ENCODE peak calls at places on chromosomes 2 and 18, in four cellular contexts. R, G, N and F are unnamed samples.

GRCh38 chr2:70947556-70948184 is 12.0 kb downstream of the ATP6V1B1 start:
- DNase-seq in N (no peak), R (peak; percentile 12), G (no peak), F (no peak)

GRCh38 chr2:35365859-35366258 is 989.7 kb upstream of the CRIM1 start:
- DNase-seq in R (no peak), N (no peak), G (no peak), F (no peak)

GRCh38 chr18:3151379-3152264 is 68.1 kb downstream of the MYOM1 start:
- DNase-seq in G (peak; percentile 63), R (no peak), N (no peak), F (no peak)

GRCh38 chr18:2325308-2325849 is 245.9 kb downstream of the METTL4 start:
- DNase-seq in G (peak; percentile 76), N (no peak), R (no peak), F (no peak)

GRCh38 chr18:67705748-67706147 is 189.2 kb upstream of the DSEL start:
- DNase-seq in N (no peak), G (no peak), R (no peak), F (no peak)

GRCh38 chr2:171923206-171923605 is 945 bp downstream of the HAT1 start:
- DNase-seq in G (no peak), R (peak; percentile 34), N (no peak), F (no peak)

GRCh38 chr2:1793001-1793867 is 48.9 kb upstream of the PXDN start:
- DNase-seq in R (no peak), G (no peak), N (peak; percentile 52), F (no peak)

GRCh38 chr2:219612605-219613286 is 14.7 kb upstream of the SLC4A3 start:
- DNase-seq in N (peak; percentile 54), R (no peak), G (no peak), F (no peak)

GRCh38 chr2:222169346-222169745 is 129.5 kb downstream of the PAX3 start:
- DNase-seq in G (no peak), N (no peak), R (no peak), F (no peak)

GRCh38 chr18:23453657-23454011 is 547 bp downstream of the RIOK3 start:
- DNase-seq in G (no peak), N (no peak), R (no peak), F (no peak)

GRCh38 chr2:23293063-23293462 is 91.9 kb upstream of the KLHL29 start:
- DNase-seq in R (peak; percentile 52), N (no peak), G (no peak), F (no peak)

GRCh38 chr2:80396276-80396675 is 91.7 kb upstream of the LRRTM1 start:
- DNase-seq in G (no peak), N (no peak), R (no peak), F (no peak)

GRCh38 chr2:30373881-30374302 is 73.2 kb upstream of the LCLAT1 start:
- DNase-seq in N (no peak), R (no peak), G (no peak), F (no peak)

GRCh38 chr2:99200232-99200631 is 19.2 kb downstream of the MRPL30 start:
- DNase-seq in G (no peak), R (no peak), N (no peak), F (no peak)

GRCh38 chr2:28534817-28535216 is 39.0 kb downstream of the PLB1 start:
- DNase-seq in N (no peak), R (no peak), G (no peak), F (no peak)

GRCh38 chr2:65319674-65320041 is 92.0 kb downstream of the ACTR2 start:
- DNase-seq in G (no peak), R (no peak), N (no peak), F (no peak)

GRCh38 chr2:65319080-65319673 is 91.5 kb downstream of the ACTR2 start:
- DNase-seq in N (no peak), G (no peak), R (no peak), F (no peak)

GRCh38 chr2:65316072-65316471 is 88.4 kb downstream of the ACTR2 start:
- DNase-seq in N (peak; percentile 78), G (no peak), R (no peak), F (peak; percentile 58)

GRCh38 chr2:65317841-65318240 is 90.2 kb downstream of the ACTR2 start:
- DNase-seq in N (no peak), G (no peak), R (no peak), F (no peak)

DNA sequence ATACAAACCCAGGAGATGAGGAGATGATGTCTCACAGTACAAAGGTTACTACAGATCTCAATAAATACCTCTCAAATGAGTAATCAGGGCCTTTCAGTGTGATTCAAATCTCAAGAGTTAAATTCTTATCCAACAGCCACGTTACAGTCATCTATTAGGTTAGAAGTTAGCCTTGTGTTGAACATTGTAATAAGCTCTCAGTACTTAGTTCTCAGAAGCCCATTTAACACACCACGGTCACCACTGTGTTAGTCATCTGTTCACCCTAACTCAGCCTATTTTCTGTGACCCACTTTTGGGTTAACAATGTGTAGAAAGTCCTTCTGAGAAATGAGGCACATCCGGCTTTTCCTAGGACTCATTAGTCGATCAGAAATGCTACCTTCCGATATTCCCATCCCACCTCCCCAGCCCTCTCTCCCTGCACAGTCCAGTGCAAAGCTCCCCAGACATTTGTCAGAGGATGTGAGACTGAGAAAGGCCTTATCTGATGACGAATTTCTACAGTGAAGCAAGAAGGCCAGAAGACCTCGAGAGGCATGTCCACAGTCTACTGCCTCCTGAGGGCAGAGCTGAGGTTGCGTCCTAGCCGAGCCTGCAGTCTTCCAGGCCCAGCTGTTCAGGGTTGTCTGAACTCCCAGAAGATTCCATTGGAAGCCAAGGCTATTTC is 92.5 kb downstream of the ACTR2 start:
- DNase-seq in R (peak; percentile 65), N (no peak), G (peak; percentile 27), F (no peak)
- H3K4me3 ChIP-seq in R (no peak overlapping the region), N (no peak overlapping the region), G (no peak overlapping the region), F (no peak overlapping the region)

GRCh38 chr2:148701039-148701438 is 56.5 kb downstream of the EPC2 start:
- DNase-seq in R (no peak), N (no peak), G (no peak), F (no peak)
- H3K9me3 ChIP-seq in R (peaks cover 12% of the 10 kb centered on the region), N (peaks cover 8% of the 10 kb centered on the region), G (peaks cover 4% of the 10 kb centered on the region), F (peaks cover 22% of the 10 kb centered on the region)

DNA sequence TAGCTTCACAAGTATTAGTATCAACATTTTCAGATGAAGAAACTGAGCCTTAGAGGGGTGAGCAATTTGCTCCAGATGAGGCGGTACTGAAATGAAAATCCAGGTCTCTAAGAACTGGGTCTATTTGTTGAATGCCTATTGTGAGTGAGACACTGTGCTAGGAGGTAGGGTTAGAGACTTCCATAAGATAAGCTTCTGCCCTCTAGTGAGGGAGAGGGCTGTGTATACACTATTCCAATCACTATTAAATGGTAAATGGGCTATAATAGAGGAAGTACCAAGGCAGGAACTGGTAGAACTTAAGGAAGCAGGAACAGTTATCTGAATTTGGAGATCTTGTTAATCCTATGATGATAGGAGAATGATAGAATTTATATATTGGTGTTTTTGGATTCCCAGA is 23.6 kb upstream of the GLS start:
- DNase-seq in G (no peak), N (no peak), R (no peak), F (no peak)
- H3K36me3 ChIP-seq in G (no peaks in the 10 kb centered on the region), N (no peaks in the 10 kb centered on the region), R (no peaks in the 10 kb centered on the region), F (no peaks in the 10 kb centered on the region)

GRCh38 chr2:224400886-224401632 is 848 bp downstream of the FAM124B start:
- DNase-seq in G (peak; percentile 21), N (no peak), R (no peak), F (no peak)

GRCh38 chr2:224398289-224398688 is 3.6 kb downstream of the FAM124B start:
- DNase-seq in G (no peak), R (no peak), N (no peak), F (no peak)

GRCh38 chr2:224403657-224404056 is 1.8 kb upstream of the FAM124B start:
- DNase-seq in G (no peak), N (no peak), R (no peak), F (no peak)

GRCh38 chr2:224401641-224402342 is at the start of gene FAM124B:
- DNase-seq in G (peak; percentile 49), N (peak; percentile 85), R (peak; percentile 32), F (peak; percentile 66)

GRCh38 chr2:224400174-224400810 is 1.6 kb downstream of the FAM124B start:
- DNase-seq in G (no peak), N (no peak), R (no peak), F (no peak)
- H3K4me3 ChIP-seq in G (peak overlapping the region; percentile 45), N (no peak overlapping the region), R (no peak overlapping the region), F (peak overlapping the region; percentile 54)

DNA sequence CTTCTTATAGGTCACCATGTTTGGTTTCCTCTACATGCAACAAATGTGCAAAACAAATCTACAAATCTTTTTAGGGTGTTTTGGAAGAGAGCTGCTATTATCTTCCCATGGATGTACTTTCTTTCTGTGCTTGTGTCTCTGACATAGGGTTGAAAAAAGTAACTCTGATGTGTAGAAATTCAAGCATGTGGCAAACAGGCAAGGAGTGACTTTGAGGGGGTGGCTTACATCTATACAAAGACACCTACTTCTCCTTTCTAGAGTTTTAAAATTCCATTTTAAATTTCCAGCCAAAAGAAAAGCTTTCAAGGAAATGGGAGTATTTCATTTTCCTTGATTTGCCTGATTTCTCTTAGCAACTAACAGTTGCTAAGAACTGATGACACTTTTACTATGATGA is 904.8 kb upstream of the CELF4 start:
- DNase-seq in N (no peak), R (no peak), G (no peak), F (no peak)
- H3K9me3 ChIP-seq in N (no peaks in the 10 kb centered on the region), R (no peaks in the 10 kb centered on the region), G (no peaks in the 10 kb centered on the region), F (no peaks in the 10 kb centered on the region)

DNA sequence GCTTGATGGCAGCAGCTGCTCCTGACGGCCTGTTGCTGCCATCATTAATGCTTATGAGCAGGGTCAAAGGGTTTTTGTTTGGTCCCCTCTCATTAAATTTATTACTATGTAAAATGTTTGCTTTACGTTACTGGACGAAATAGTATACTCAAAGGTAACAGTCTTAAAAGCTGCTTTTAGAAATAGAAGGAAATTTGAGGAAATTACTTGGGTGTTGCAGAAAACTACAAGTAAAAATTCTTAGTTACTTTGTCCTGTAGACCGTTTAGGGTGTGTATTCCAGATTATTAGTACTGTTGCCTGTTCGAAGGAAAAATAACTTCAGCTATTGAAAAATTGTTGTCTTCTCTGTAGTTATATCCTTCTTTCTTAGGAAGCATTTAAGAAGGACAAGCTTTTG is 27.8 kb downstream of the DDX1 start:
- DNase-seq in N (no peak), R (no peak), G (no peak), F (no peak)
- H3K36me3 ChIP-seq in N (peaks cover 27% of the 10 kb centered on the region), R (no peaks in the 10 kb centered on the region), G (peaks cover 96% of the 10 kb centered on the region), F (peaks cover 100% of the 10 kb centered on the region)

GRCh38 chr2:218389333-218390150 is 7.5 kb downstream of the SLC11A1 start:
- DNase-seq in G (no peak), R (no peak), N (no peak), F (peak; percentile 53)

GRCh38 chr2:218384975-218385374 is 2.9 kb downstream of the SLC11A1 start:
- DNase-seq in N (no peak), R (no peak), G (no peak), F (peak; percentile 46)

GRCh38 chr2:218383892-218384519 is 1.9 kb downstream of the SLC11A1 start:
- DNase-seq in G (no peak), R (no peak), N (no peak), F (peak; percentile 48)

GRCh38 chr2:218386505-218387368 is 4.7 kb downstream of the SLC11A1 start:
- DNase-seq in G (no peak), N (peak; percentile 68), R (no peak), F (no peak)

GRCh38 chr2:218387369-218388194 is 5.5 kb downstream of the SLC11A1 start:
- DNase-seq in N (peak; percentile 92), G (no peak), R (peak; percentile 76), F (peak; percentile 85)
- H3K4me3 ChIP-seq in N (peak overlapping the region; percentile 66), G (no peak overlapping the region), R (peak overlapping the region; percentile 20), F (peak overlapping the region; percentile 53)

DNA sequence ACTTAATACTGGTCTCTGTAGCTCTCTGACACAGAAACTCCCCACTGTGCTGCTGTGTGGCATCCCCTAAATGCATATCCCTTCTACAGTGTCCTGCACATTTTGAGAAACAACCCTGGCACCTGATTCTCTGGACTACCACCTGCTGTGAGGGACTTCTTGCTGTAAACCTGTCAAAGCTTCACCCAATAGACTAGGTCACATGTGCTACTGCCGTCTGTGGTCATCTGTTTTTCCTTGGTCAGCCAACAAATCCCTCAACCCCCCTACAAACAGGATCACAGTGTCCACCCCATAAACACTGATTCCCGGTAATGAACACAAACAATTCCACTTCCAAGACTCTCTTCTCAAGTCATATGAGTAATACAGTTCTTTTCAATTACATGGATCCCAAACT is 1157.3 kb downstream of the RPIA start:
- DNase-seq in G (peak; percentile 1), R (no peak), N (no peak), F (no peak)
- H3K9me3 ChIP-seq in G (no peaks in the 10 kb centered on the region), R (no peaks in the 10 kb centered on the region), N (no peaks in the 10 kb centered on the region), F (no peaks in the 10 kb centered on the region)